ENCODE peak calls at places on chromosomes 7 and 10, in ten cellular contexts. One of them, this sample, is unnamed.

GRCh38 chr10:79102056-79102874 is 33.5 kb downstream of the ZMIZ1 start:
- DNase-seq in suprapubic skin: no peak
- DNase-seq in A549: no peak
- DNase-seq in ovary: peak; percentile 89
- DNase-seq in stomach: peak; percentile 65
- DNase-seq in sigmoid colon: peak; percentile 93
- DNase-seq in GM12878: no peak
- DNase-seq in esophagus muscularis mucosa: no peak
- DNase-seq in SK-N-SH: peak; percentile 70
- DNase-seq in transverse colon: peak; percentile 64
- DNase-seq in this sample: peak; percentile 52

GRCh38 chr7:158236400-158236799 is 351.2 kb downstream of the PTPRN2 start:
- DNase-seq in suprapubic skin: no peak
- DNase-seq in A549: no peak
- DNase-seq in ovary: no peak
- DNase-seq in stomach: peak; percentile 21
- DNase-seq in sigmoid colon: no peak
- DNase-seq in GM12878: no peak
- DNase-seq in esophagus muscularis mucosa: peak; percentile 88
- DNase-seq in SK-N-SH: no peak
- DNase-seq in transverse colon: no peak
- DNase-seq in this sample: no peak

GRCh38 chr7:140238778-140239652 is 62.2 kb upstream of the KDM7A start:
- DNase-seq in suprapubic skin: no peak
- DNase-seq in A549: no peak
- DNase-seq in ovary: no peak
- DNase-seq in stomach: peak; percentile 77
- DNase-seq in sigmoid colon: no peak
- DNase-seq in GM12878: no peak
- DNase-seq in esophagus muscularis mucosa: no peak
- DNase-seq in SK-N-SH: no peak
- DNase-seq in transverse colon: peak; percentile 92
- DNase-seq in this sample: no peak

GRCh38 chr10:78335691-78336401 is 302.2 kb downstream of the RPS24 start:
- DNase-seq in suprapubic skin: no peak
- DNase-seq in A549: no peak
- DNase-seq in ovary: peak; percentile 19
- DNase-seq in stomach: no peak
- DNase-seq in sigmoid colon: peak; percentile 73
- DNase-seq in GM12878: no peak
- DNase-seq in esophagus muscularis mucosa: peak; percentile 91
- DNase-seq in SK-N-SH: peak; percentile 59
- DNase-seq in transverse colon: no peak
- DNase-seq in this sample: peak; percentile 19

GRCh38 chr7:55966851-55967250 is 2.5 kb downstream of the NIPSNAP2 start:
- DNase-seq in suprapubic skin: no peak
- DNase-seq in A549: no peak
- DNase-seq in ovary: no peak
- DNase-seq in stomach: no peak
- DNase-seq in sigmoid colon: no peak
- DNase-seq in GM12878: no peak
- DNase-seq in esophagus muscularis mucosa: no peak
- DNase-seq in SK-N-SH: no peak
- DNase-seq in transverse colon: no peak
- DNase-seq in this sample: no peak

GRCh38 chr7:134425777-134426176 is 33.1 kb downstream of the AKR1B1 start:
- DNase-seq in suprapubic skin: no peak
- DNase-seq in A549: no peak
- DNase-seq in ovary: no peak
- DNase-seq in stomach: no peak
- DNase-seq in sigmoid colon: no peak
- DNase-seq in GM12878: no peak
- DNase-seq in esophagus muscularis mucosa: no peak
- DNase-seq in SK-N-SH: no peak
- DNase-seq in transverse colon: no peak
- DNase-seq in this sample: no peak

GRCh38 chr10:29160110-29160669 is 128.7 kb upstream of the LYZL1 start:
- DNase-seq in suprapubic skin: no peak
- DNase-seq in A549: peak; percentile 76
- DNase-seq in ovary: no peak
- DNase-seq in stomach: no peak
- DNase-seq in sigmoid colon: no peak
- DNase-seq in GM12878: no peak
- DNase-seq in esophagus muscularis mucosa: no peak
- DNase-seq in SK-N-SH: no peak
- DNase-seq in transverse colon: no peak
- DNase-seq in this sample: no peak

GRCh38 chr10:14971867-14972448 is 12.8 kb downstream of the MEIG1 start:
- DNase-seq in suprapubic skin: no peak
- DNase-seq in A549: peak; percentile 41
- DNase-seq in ovary: no peak
- DNase-seq in stomach: peak; percentile 45
- DNase-seq in sigmoid colon: no peak
- DNase-seq in GM12878: no peak
- DNase-seq in esophagus muscularis mucosa: no peak
- DNase-seq in SK-N-SH: no peak
- DNase-seq in transverse colon: peak; percentile 38
- DNase-seq in this sample: no peak

GRCh38 chr10:104868231-104868630 is 227.1 kb downstream of the SORCS3 start:
- DNase-seq in suprapubic skin: no peak
- DNase-seq in A549: no peak
- DNase-seq in ovary: no peak
- DNase-seq in stomach: no peak
- DNase-seq in sigmoid colon: no peak
- DNase-seq in GM12878: no peak
- DNase-seq in esophagus muscularis mucosa: no peak
- DNase-seq in SK-N-SH: no peak
- DNase-seq in transverse colon: no peak
- DNase-seq in this sample: no peak

GRCh38 chr7:103391150-103391549 is 43.7 kb downstream of the PSMC2 start:
- DNase-seq in suprapubic skin: no peak
- DNase-seq in A549: no peak
- DNase-seq in ovary: no peak
- DNase-seq in stomach: no peak
- DNase-seq in sigmoid colon: no peak
- DNase-seq in GM12878: no peak
- DNase-seq in esophagus muscularis mucosa: no peak
- DNase-seq in SK-N-SH: no peak
- DNase-seq in transverse colon: no peak
- DNase-seq in this sample: no peak

GRCh38 chr10:70602665-70603438 is at the start of gene PRF1:
- DNase-seq in suprapubic skin: no peak
- DNase-seq in A549: no peak
- DNase-seq in ovary: no peak
- DNase-seq in stomach: peak; percentile 54
- DNase-seq in sigmoid colon: no peak
- DNase-seq in GM12878: no peak
- DNase-seq in esophagus muscularis mucosa: peak; percentile 50
- DNase-seq in SK-N-SH: no peak
- DNase-seq in transverse colon: peak; percentile 62
- DNase-seq in this sample: no peak

GRCh38 chr7:94111009-94111408 is 106.9 kb upstream of the BET1 start:
- DNase-seq in suprapubic skin: no peak
- DNase-seq in A549: no peak
- DNase-seq in ovary: no peak
- DNase-seq in stomach: no peak
- DNase-seq in sigmoid colon: no peak
- DNase-seq in GM12878: no peak
- DNase-seq in esophagus muscularis mucosa: no peak
- DNase-seq in SK-N-SH: no peak
- DNase-seq in transverse colon: no peak
- DNase-seq in this sample: no peak

GRCh38 chr7:94109556-94109955 is 105.4 kb upstream of the BET1 start:
- DNase-seq in suprapubic skin: no peak
- DNase-seq in A549: no peak
- DNase-seq in ovary: no peak
- DNase-seq in stomach: no peak
- DNase-seq in sigmoid colon: no peak
- DNase-seq in GM12878: no peak
- DNase-seq in esophagus muscularis mucosa: no peak
- DNase-seq in SK-N-SH: no peak
- DNase-seq in transverse colon: no peak
- DNase-seq in this sample: no peak

DNA sequence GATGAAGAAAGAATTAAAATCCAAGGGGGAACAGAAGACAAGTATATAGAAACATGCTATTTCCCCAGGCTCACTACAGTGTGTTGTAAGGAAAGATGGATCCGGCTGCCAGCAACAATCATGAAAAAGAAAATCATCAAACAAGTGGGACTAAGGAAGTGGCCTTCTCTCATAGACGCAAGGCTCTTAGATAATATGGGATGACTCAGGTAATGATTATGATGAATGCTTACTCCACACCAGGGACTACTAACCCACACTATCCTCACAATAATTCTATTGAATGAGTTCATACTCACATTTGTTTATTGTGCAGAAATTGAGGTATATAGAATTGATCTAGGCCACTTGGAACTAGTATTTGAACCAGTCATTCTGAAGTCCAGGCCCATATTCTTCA is 111.2 kb upstream of the BET1 start:
- DNase-seq in suprapubic skin: no peak
- DNase-seq in A549: no peak
- DNase-seq in ovary: no peak
- DNase-seq in stomach: no peak
- DNase-seq in sigmoid colon: no peak
- DNase-seq in GM12878: no peak
- DNase-seq in esophagus muscularis mucosa: no peak
- DNase-seq in SK-N-SH: no peak
- DNase-seq in transverse colon: no peak
- DNase-seq in this sample: no peak
- TF ChIP-seq EP300 in suprapubic skin: no peak
- TF ChIP-seq EP300 in A549: no peak
- TF ChIP-seq EP300 in ovary: no peak
- TF ChIP-seq EP300 in stomach: no peak
- TF ChIP-seq EP300 in sigmoid colon: no peak
- TF ChIP-seq EP300 in GM12878: no peak
- TF ChIP-seq EP300 in esophagus muscularis mucosa: no peak
- TF ChIP-seq EP300 in SK-N-SH: no peak
- TF ChIP-seq EP300 in transverse colon: no peak
- TF ChIP-seq EP300 in this sample: no peak

GRCh38 chr10:57260175-57260574 is 899.1 kb upstream of the ZWINT start:
- DNase-seq in suprapubic skin: no peak
- DNase-seq in A549: no peak
- DNase-seq in ovary: no peak
- DNase-seq in stomach: no peak
- DNase-seq in sigmoid colon: no peak
- DNase-seq in GM12878: no peak
- DNase-seq in esophagus muscularis mucosa: no peak
- DNase-seq in SK-N-SH: no peak
- DNase-seq in transverse colon: no peak
- DNase-seq in this sample: no peak

DNA sequence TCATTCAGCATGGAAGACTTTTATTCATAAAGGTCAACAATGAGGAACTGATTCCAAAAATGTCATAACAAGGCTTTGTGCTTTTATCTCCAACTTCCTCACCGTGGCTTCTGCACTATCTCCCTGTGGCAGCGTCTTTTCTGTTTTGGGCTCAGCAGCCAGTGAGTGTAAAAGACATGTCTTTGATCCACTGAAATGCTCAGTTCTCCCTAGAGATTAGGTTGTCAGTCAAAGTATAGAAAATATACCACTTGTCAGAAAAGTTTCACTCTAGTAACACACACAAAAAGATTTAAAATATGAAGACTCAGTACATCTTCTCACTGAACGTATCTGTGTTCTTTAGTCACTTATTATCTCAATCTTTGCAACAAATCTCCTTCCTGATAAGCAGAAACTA is 901.8 kb upstream of the ZWINT start:
- DNase-seq in suprapubic skin: no peak
- DNase-seq in A549: no peak
- DNase-seq in ovary: no peak
- DNase-seq in stomach: no peak
- DNase-seq in sigmoid colon: no peak
- DNase-seq in GM12878: no peak
- DNase-seq in esophagus muscularis mucosa: no peak
- DNase-seq in SK-N-SH: no peak
- DNase-seq in transverse colon: no peak
- DNase-seq in this sample: no peak
- TF ChIP-seq EP300 in suprapubic skin: no peak
- TF ChIP-seq EP300 in A549: no peak
- TF ChIP-seq EP300 in ovary: no peak
- TF ChIP-seq EP300 in stomach: no peak
- TF ChIP-seq EP300 in sigmoid colon: no peak
- TF ChIP-seq EP300 in GM12878: no peak
- TF ChIP-seq EP300 in esophagus muscularis mucosa: no peak
- TF ChIP-seq EP300 in SK-N-SH: no peak
- TF ChIP-seq EP300 in transverse colon: no peak
- TF ChIP-seq EP300 in this sample: no peak

DNA sequence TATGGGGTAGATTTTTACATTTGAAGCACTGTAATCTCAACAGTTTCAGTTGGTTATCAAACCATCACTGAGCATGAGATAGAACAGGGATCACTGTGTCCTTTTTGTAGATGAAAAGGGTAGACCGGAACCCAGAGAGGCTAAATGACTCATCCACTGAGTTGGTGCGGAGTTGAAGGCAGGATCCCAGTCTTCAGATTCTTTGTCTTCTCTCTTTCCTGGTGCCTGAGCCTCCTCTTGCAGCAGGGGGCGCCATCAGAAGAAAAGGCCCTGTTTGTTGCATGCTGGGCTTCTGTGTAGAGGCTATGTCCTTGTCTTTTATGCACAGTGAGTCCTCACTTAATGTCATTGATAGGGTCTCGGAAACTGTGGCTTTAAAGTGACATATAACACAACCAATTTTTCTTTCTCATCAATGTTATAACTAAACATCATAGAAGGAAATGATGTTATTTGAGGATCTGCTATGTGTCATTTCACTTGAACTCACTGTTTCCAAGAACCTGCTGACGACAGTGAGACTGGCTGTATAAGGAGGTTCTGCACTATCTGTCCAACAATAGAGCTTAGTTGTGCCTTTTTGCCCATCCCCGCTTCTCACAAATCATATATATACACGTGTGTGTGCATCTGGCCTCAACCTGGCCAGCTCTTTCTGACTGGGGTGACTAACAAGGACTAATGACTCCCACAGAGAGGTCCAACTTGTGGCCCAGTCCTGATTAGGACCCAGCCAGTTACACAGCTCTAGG is 14.3 kb downstream of the ZNF282 start:
- DNase-seq in suprapubic skin: no peak
- DNase-seq in A549: peak; percentile 74
- DNase-seq in ovary: no peak
- DNase-seq in stomach: peak; percentile 31
- DNase-seq in sigmoid colon: no peak
- DNase-seq in GM12878: no peak
- DNase-seq in esophagus muscularis mucosa: no peak
- DNase-seq in SK-N-SH: peak; percentile 83
- DNase-seq in transverse colon: peak; percentile 45
- DNase-seq in this sample: peak; percentile 19
- TF ChIP-seq EP300 in suprapubic skin: no peak
- TF ChIP-seq EP300 in A549: no peak
- TF ChIP-seq EP300 in ovary: no peak
- TF ChIP-seq EP300 in stomach: no peak
- TF ChIP-seq EP300 in sigmoid colon: no peak
- TF ChIP-seq EP300 in GM12878: no peak
- TF ChIP-seq EP300 in esophagus muscularis mucosa: no peak
- TF ChIP-seq EP300 in SK-N-SH: no peak
- TF ChIP-seq EP300 in transverse colon: no peak
- TF ChIP-seq EP300 in this sample: no peak

DNA sequence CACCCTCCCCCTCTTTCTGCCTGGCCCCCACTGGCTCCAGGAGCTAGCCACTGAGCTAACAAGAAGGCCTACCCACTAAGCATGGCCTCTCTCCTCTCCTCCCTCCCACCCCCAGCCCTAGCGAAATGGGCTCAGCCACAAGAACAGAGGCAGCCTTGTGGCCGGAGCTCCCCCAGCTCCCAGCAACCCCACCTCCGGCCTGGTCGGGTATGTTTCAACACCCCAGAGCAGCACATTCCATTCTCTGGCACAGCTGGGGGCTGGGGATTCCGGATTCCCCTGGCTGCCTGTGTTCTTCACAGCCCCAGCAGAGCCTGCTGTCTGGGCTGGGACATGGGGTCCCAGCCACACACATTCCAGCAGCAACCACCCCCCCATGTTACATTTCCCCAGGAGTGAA is 9.0 kb downstream of the SFRP5 start:
- DNase-seq in suprapubic skin: no peak
- DNase-seq in A549: no peak
- DNase-seq in ovary: no peak
- DNase-seq in stomach: no peak
- DNase-seq in sigmoid colon: peak; percentile 83
- DNase-seq in GM12878: no peak
- DNase-seq in esophagus muscularis mucosa: no peak
- DNase-seq in SK-N-SH: no peak
- DNase-seq in transverse colon: no peak
- DNase-seq in this sample: peak; percentile 44
- TF ChIP-seq EP300 in suprapubic skin: no peak
- TF ChIP-seq EP300 in A549: no peak
- TF ChIP-seq EP300 in ovary: no peak
- TF ChIP-seq EP300 in stomach: no peak
- TF ChIP-seq EP300 in sigmoid colon: peak; percentile 46
- TF ChIP-seq EP300 in GM12878: no peak
- TF ChIP-seq EP300 in esophagus muscularis mucosa: no peak
- TF ChIP-seq EP300 in SK-N-SH: no peak
- TF ChIP-seq EP300 in transverse colon: no peak
- TF ChIP-seq EP300 in this sample: peak; percentile 94

This sample was measured in tibial nerve.